ENCODE peak calls at places on chromosomes 13 and 19, in four cellular contexts. A, W, T and Q are unnamed samples. For H3K9me3, the result is how much of the 10 kb centered on the place peaks cover.

GRCh38 chr13:114104626-114105350 is 27.6 kb downstream of the RASA3 start:
- DNase-seq in A (peak), T (peak), W (peak), Q (peak)

GRCh38 chr13:39105110-39105509 is 66.9 kb downstream of the NHLRC3 start:
- DNase-seq in W (no peak), A (no peak), T (no peak), Q (no peak)

GRCh38 chr13:104196611-104197010 is 1130.4 kb upstream of the SLC10A2 start:
- DNase-seq in W (no peak), T (no peak), A (no peak), Q (no peak)

GRCh38 chr19:12930002-12930645 is 3.4 kb downstream of the FARSA start:
- DNase-seq in W (no peak), T (no peak), A (no peak), Q (no peak)

GRCh38 chr19:18650048-18650435 is 13.2 kb downstream of the KLHL26 start:
- DNase-seq in W (no peak), T (peak), A (no peak), Q (peak)

GRCh38 chr13:31625115-31625514 is 114.2 kb upstream of the RXFP2 start:
- DNase-seq in T (no peak), W (no peak), A (no peak), Q (no peak)

GRCh38 chr13:43984292-43984691 is 104.6 kb downstream of the LACC1 start:
- DNase-seq in T (no peak), A (no peak), W (no peak), Q (no peak)

GRCh38 chr13:54614729-54615128 is 1586.1 kb downstream of the OLFM4 start:
- DNase-seq in A (no peak), W (no peak), T (no peak), Q (no peak)

GRCh38 chr19:42143341-42144234 is 11.3 kb upstream of the POU2F2 start:
- DNase-seq in A (no peak), T (no peak), W (no peak), Q (no peak)

GRCh38 chr13:99034333-99035085 is 56.6 kb upstream of the DOCK9 start:
- DNase-seq in W (no peak), A (no peak), T (no peak), Q (no peak)

GRCh38 chr19:6359942-6360341 is 1.4 kb upstream of the CLPP start:
- DNase-seq in T (no peak), W (no peak), A (no peak), Q (no peak)

GRCh38 chr19:6357174-6357573 is 4.2 kb upstream of the CLPP start:
- DNase-seq in A (no peak), T (no peak), W (no peak), Q (no peak)

GRCh38 chr19:6354098-6354674 is 7.1 kb upstream of the CLPP start:
- DNase-seq in W (no peak), T (no peak), A (no peak), Q (no peak)

GRCh38 chr19:6359517-6359916 is 1.8 kb upstream of the CLPP start:
- DNase-seq in A (no peak), T (no peak), W (no peak), Q (no peak)

GRCh38 chr19:6357995-6358394 is 3.3 kb upstream of the CLPP start:
- DNase-seq in W (no peak), T (no peak), A (no peak), Q (no peak)
- H3K27ac ChIP-seq in W (no peak), T (no peak), A (no peak), Q (no peak)

GRCh38 chr13:23134542-23134941 is 46.2 kb upstream of the SGCG start:
- DNase-seq in W (no peak), T (no peak), A (no peak), Q (no peak)
- H3K9me3 ChIP-seq in W (under half), T (under half), A (under half), Q (under half)

GRCh38 chr19:45217193-45217956 is 27.8 kb downstream of the EXOC3L2 start:
- DNase-seq in T (no peak), W (no peak), A (no peak), Q (no peak)

GRCh38 chr19:45215391-45216191 is 29.6 kb downstream of the EXOC3L2 start:
- DNase-seq in W (peak), T (no peak), A (no peak), Q (no peak)

GRCh38 chr19:45216677-45217076 is 28.5 kb downstream of the EXOC3L2 start:
- DNase-seq in W (no peak), A (no peak), T (no peak), Q (no peak)

GRCh38 chr19:45211751-45212381 is 33.3 kb downstream of the BLOC1S3 start:
- DNase-seq in W (peak), T (peak), A (peak), Q (no peak)

GRCh38 chr19:45213031-45213430 is 32.2 kb downstream of the EXOC3L2 start:
- DNase-seq in T (no peak), A (no peak), W (no peak), Q (no peak)
- TF ChIP-seq CTCF in T (no peak), A (no peak), W (no peak), Q (no peak)

GRCh38 chr13:106493569-106493968 is 41.9 kb downstream of the EFNB2 start:
- DNase-seq in T (no peak), A (no peak), W (no peak), Q (no peak)
- H3K27ac ChIP-seq in T (no peak), A (peak), W (no peak), Q (no peak)

GRCh38 chr19:52120286-52120685 is 19.5 kb downstream of the ZNF616 start:
- DNase-seq in T (no peak), W (no peak), A (no peak), Q (no peak)
- H3K9me3 ChIP-seq in T (under half), W (under half), A (half or more), Q (half or more)

GRCh38 chr19:31185261-31185660 is 164.0 kb downstream of the TSHZ3 start:
- DNase-seq in A (no peak), W (no peak), T (no peak), Q (no peak)
- TF ChIP-seq CTCF in A (no peak), W (no peak), T (no peak), Q (no peak)

DNA sequence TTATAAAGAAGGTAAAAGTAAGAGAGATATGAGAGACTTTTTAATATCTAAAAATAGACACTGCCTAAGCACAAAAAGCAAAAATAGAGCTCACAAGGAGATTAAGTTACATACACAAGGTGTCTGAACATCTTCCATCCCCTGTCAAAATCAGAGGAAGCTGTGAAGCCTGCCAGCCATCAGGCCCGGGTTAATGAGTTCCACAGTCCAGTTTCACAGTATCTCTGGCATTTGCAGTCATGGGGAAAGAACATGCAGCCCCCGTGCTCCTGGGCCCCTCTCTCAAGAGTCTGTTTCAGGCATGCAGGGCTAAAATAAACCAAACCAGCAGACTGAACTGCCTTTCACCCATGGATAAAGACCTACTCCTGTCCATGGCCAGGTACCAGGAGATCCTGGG is 79.2 kb downstream of the TBC1D4 start:
- DNase-seq in W (no peak), T (no peak), A (no peak), Q (no peak)
- H3K27ac ChIP-seq in W (no peak), T (no peak), A (no peak), Q (no peak)

GRCh38 chr19:27618006-27618405 is 1594.9 kb downstream of the UQCRFS1 start:
- DNase-seq in A (no peak), W (no peak), T (no peak), Q (no peak)
- H3K9me3 ChIP-seq in A (under half), W (under half), T (under half), Q (half or more)